ENCODE peak calls at places on chromosomes 2 and 18, in five cellular contexts. L is coronary artery, J is sigmoid colon, R is thyroid gland, G is tibial artery. H is an unnamed sample.

GRCh38 chr2:65016789-65017188 is 27.6 kb downstream of the SLC1A4 start:
- DNase-seq in L (no peak), G (no peak), R (no peak), J (peak; percentile 28), H (no peak)

GRCh38 chr2:7044253-7045250 is 127.3 kb downstream of the RNF144A start:
- DNase-seq in R (peak; percentile 64), L (no peak), J (peak; percentile 85), G (peak; percentile 59), H (no peak)

GRCh38 chr2:101036562-101036961 is 34.5 kb downstream of the RPL31 start:
- DNase-seq in G (no peak), J (no peak), R (no peak), L (no peak), H (peak; percentile 11)

GRCh38 chr2:236823230-236823629 is 253.6 kb downstream of the ACKR3 start:
- DNase-seq in G (no peak), L (peak; percentile 24), R (no peak), J (no peak), H (no peak)

GRCh38 chr18:21359746-21360145 is 117.7 kb downstream of the GREB1L start:
- DNase-seq in G (no peak), J (no peak), R (no peak), L (no peak), H (no peak)

GRCh38 chr2:120360307-120360855 is 14.4 kb downstream of the INHBB start:
- DNase-seq in L (no peak), R (no peak), G (no peak), J (no peak), H (no peak)

GRCh38 chr2:53880756-53881155 is 21.0 kb upstream of the GPR75 start:
- DNase-seq in L (no peak), R (no peak), G (no peak), J (no peak), H (no peak)

GRCh38 chr2:239195318-239195871 is 205.4 kb downstream of the HDAC4 start:
- DNase-seq in L (peak; percentile 50), G (no peak), R (no peak), J (peak; percentile 61), H (peak; percentile 66)

GRCh38 chr2:9207641-9208301 is 1.2 kb downstream of the ASAP2 start:
- DNase-seq in J (no peak), L (no peak), G (no peak), R (peak; percentile 88), H (peak; percentile 57)

GRCh38 chr2:174338626-174339570 is 4.1 kb downstream of the SP9 start:
- DNase-seq in L (no peak), R (no peak), G (no peak), J (no peak), H (no peak)

GRCh38 chr2:174510583-174511189 is 23.9 kb upstream of the GPR155 start:
- DNase-seq in R (no peak), G (no peak), J (no peak), L (no peak), H (no peak)

GRCh38 chr2:163953390-163953907 is 217.6 kb upstream of the FIGN start:
- DNase-seq in R (no peak), J (no peak), L (no peak), G (no peak), H (no peak)

GRCh38 chr2:99710720-99711612 is 221.1 kb upstream of the REV1 start:
- DNase-seq in G (no peak), R (no peak), L (no peak), J (no peak), H (peak; percentile 56)

GRCh38 chr2:48940606-48941005 is 185.1 kb upstream of the LHCGR start:
- DNase-seq in J (no peak), G (no peak), R (no peak), L (no peak), H (no peak)

GRCh38 chr2:85939136-85939535 is 50.3 kb upstream of the ST3GAL5 start:
- DNase-seq in R (no peak), L (no peak), J (no peak), G (no peak), H (no peak)

GRCh38 chr2:85937069-85937439 is 48.3 kb upstream of the ST3GAL5 start:
- DNase-seq in R (no peak), G (no peak), L (no peak), J (no peak), H (no peak)

GRCh38 chr2:85936421-85937068 is 47.8 kb upstream of the ST3GAL5 start:
- DNase-seq in R (no peak), J (no peak), L (no peak), G (no peak), H (no peak)

GRCh38 chr2:85935746-85936208 is 47.0 kb upstream of the ST3GAL5 start:
- DNase-seq in G (no peak), L (no peak), R (no peak), J (no peak), H (no peak)

DNA sequence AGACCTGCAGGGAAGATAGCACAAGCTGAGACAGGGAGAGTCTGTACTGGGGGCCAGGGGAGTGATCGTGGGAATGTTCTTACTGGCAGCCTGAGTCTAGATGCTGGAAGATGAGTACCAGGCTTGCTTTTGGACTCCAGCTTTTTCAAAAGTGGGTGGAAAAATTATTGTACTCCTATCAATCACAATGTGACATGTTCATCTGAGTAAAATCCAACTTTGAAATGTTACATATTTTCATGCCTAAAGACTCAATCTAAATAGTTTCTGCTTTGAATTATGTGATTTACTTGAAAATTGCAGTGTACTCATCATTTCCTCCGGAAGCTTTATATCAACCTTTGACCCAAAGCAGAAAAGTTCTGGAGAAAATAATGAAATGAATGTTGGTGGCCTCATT is 49.7 kb upstream of the ST3GAL5 start:
- DNase-seq in R (no peak), G (no peak), J (no peak), L (no peak), H (no peak)
- TF ChIP-seq CTCF in R (no peak), G (no peak), J (no peak), L (no peak), H (no peak)

GRCh38 chr2:186460465-186460864 is 25.6 kb upstream of the ZC3H15 start:
- DNase-seq in J (no peak), R (no peak), L (no peak), G (no peak), H (no peak)
- TF ChIP-seq CTCF in J (peak; percentile 30), R (no peak), L (no peak), G (no peak), H (peak; percentile 52)

DNA sequence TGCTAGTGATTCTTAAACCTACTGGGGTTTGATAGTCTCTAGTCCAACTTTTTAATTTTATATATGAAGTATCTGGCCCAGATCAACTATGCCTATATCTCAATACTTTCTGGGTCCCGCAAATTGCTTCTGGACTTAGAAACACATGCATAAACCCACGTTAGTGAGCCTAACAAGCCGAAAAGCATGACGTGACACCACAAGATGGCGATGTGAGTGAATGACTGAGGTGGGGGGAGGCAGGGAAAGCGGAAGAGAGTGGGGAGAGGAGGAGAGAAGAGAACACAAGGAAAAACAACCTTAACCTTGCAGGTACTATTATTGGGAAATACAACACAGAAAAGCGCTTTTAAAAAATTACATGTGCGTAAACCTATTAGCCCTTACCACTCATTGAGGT is 13.8 kb downstream of the PDIA6 start:
- DNase-seq in R (no peak), L (no peak), G (no peak), J (no peak), H (no peak)
- TF ChIP-seq CTCF in R (no peak), L (no peak), G (no peak), J (no peak), H (no peak)

DNA sequence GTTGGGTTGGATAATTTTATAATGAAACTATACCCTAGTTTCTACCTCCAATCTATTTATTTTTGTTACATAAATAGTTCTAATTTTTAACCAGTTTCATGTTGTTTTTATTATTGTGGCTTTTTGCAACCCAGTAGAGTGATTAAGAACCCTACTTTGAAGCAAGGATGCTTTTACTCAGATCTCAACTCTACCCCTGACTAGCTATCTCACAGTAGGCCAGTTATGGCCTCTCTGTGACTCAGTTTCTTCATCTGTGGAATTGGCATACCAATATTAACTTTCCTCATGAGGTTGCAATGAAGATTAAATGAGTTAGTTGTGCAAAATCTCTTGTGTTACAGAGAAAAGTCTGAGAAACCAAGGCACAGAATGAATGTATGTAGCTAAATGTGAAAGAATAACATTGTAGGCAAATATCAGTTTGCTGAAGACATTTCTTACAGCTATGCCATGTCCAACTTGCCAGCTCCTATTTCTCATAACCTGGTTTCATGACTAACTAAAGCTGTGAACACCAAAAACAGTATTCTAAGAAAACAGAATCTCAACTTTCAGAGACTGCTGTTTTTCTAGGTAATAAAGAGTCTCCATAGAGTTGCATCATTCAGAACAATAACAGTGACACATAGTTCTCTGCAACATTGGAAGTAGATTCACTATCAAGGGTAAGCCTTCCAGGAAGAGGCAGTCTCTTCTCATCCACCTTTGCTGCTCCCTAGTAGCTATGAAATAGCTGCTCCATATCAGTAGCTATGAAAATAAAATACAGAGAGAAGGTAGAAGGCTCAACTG is 33.2 kb upstream of the CYTIP start:
- DNase-seq in R (no peak), J (no peak), G (no peak), L (no peak), H (no peak)
- TF ChIP-seq CTCF in R (no peak), J (no peak), G (no peak), L (no peak), H (no peak)

GRCh38 chr2:16257725-16258028 is 317.3 kb downstream of the MYCN start:
- DNase-seq in G (no peak), R (no peak), J (no peak), L (peak; percentile 38), H (no peak)

GRCh38 chr2:16258350-16258749 is 318.0 kb downstream of the MYCN start:
- DNase-seq in J (no peak), R (no peak), L (no peak), G (no peak), H (no peak)

GRCh38 chr2:16255120-16255519 is 314.8 kb downstream of the MYCN start:
- DNase-seq in R (no peak), G (no peak), L (no peak), J (no peak), H (no peak)

GRCh38 chr2:16257001-16257724 is 316.8 kb downstream of the MYCN start:
- DNase-seq in J (no peak), G (no peak), L (no peak), R (peak; percentile 71), H (peak; percentile 46)

GRCh38 chr2:16256601-16257000 is 316.3 kb downstream of the MYCN start:
- DNase-seq in G (no peak), J (no peak), L (peak; percentile 17), R (peak; percentile 72), H (peak; percentile 15)
- TF ChIP-seq CTCF in G (no peak), J (no peak), L (no peak), R (no peak), H (no peak)

H was measured in osteocyte.